ENCODE peak calls at places on chromosomes 7 and 10, in five cellular contexts. Y is GM06990, J is HCT116, C is GM23338, D is Peyer's patch. L is an unnamed sample.
A peak's percentile ranks its signal among the peaks of the same experiment; 100 is the strongest.

GRCh38 chr10:87038786-87039185 is 18.7 kb downstream of the FAM25A start:
- DNase-seq in D (peak; percentile 78), Y (no peak), J (no peak), C (no peak), L (no peak)

GRCh38 chr10:66307826-66308225 is 618.0 kb upstream of the LRRTM3 start:
- DNase-seq in Y (no peak), J (no peak), D (no peak), C (peak; percentile 6), L (no peak)

GRCh38 chr10:58513189-58514101 is 773 bp downstream of the BICC1 start:
- DNase-seq in J (no peak), D (peak; percentile 66), C (peak; percentile 62), Y (peak; percentile 11), L (peak; percentile 65)

GRCh38 chr10:125114761-125115391 is 45.5 kb downstream of the CTBP2 start:
- DNase-seq in D (peak; percentile 15), J (no peak), Y (no peak), C (no peak), L (peak; percentile 46)

GRCh38 chr10:5812283-5813090 is 747 bp downstream of the GDI2 start:
- DNase-seq in J (no peak), D (peak; percentile 71), C (peak; percentile 59), Y (peak; percentile 73), L (peak; percentile 83)

GRCh38 chr7:106515321-106515720 is 145.6 kb downstream of the CCDC71L start:
- DNase-seq in Y (no peak), D (no peak), J (no peak), C (no peak), L (no peak)

GRCh38 chr10:17257466-17258321 is 29.7 kb downstream of the VIM start:
- DNase-seq in D (peak; percentile 75), Y (peak; percentile 10), J (peak; percentile 60), C (peak; percentile 83), L (no peak)

GRCh38 chr10:20006169-20006870 is 190.1 kb downstream of the PLXDC2 start:
- DNase-seq in C (no peak), D (no peak), Y (no peak), J (no peak), L (no peak)

GRCh38 chr10:35447693-35448407 is 111.5 kb downstream of the CCNY start:
- DNase-seq in D (no peak), Y (no peak), C (peak; percentile 53), J (peak; percentile 10), L (no peak)

GRCh38 chr7:17158261-17158660 is 140.2 kb upstream of the AHR start:
- DNase-seq in D (no peak), Y (no peak), J (no peak), C (peak; percentile 12), L (no peak)

GRCh38 chr10:123808286-123808685 is 83.3 kb downstream of the CPXM2 start:
- DNase-seq in C (no peak), Y (no peak), D (no peak), J (no peak), L (no peak)

GRCh38 chr7:157969995-157970394 is 617.6 kb downstream of the PTPRN2 start:
- DNase-seq in D (no peak), J (no peak), C (no peak), Y (no peak), L (no peak)

GRCh38 chr7:116522247-116522646 is 2.6 kb upstream of the CAV1 start:
- DNase-seq in Y (no peak), D (no peak), C (peak; percentile 66), J (peak; percentile 69), L (no peak)

GRCh38 chr7:1721047-1721687 is 51.1 kb downstream of the ELFN1 start:
- DNase-seq in J (no peak), C (no peak), Y (no peak), D (no peak), L (no peak)

GRCh38 chr7:79453266-79453557 is 255 bp downstream of the MAGI2 start:
- DNase-seq in Y (no peak), C (no peak), J (no peak), D (no peak), L (no peak)

GRCh38 chr10:58932126-58932525 is 244.3 kb upstream of the PHYHIPL start:
- DNase-seq in D (no peak), Y (no peak), J (no peak), C (no peak), L (no peak)

GRCh38 chr7:120827719-120828118 is 30.2 kb downstream of the TSPAN12 start:
- DNase-seq in J (no peak), C (no peak), D (no peak), Y (no peak), L (no peak)

GRCh38 chr10:96991313-96991841 is 159.3 kb downstream of the LCOR start:
- DNase-seq in D (no peak), Y (no peak), J (no peak), C (no peak), L (no peak)

GRCh38 chr7:21984042-21984441 is 38.3 kb upstream of the CDCA7L start:
- DNase-seq in D (no peak), C (no peak), Y (no peak), J (no peak), L (no peak)

GRCh38 chr10:16592327-16592854 is 70.7 kb upstream of the C1QL3 start:
- DNase-seq in J (no peak), D (no peak), C (peak; percentile 29), Y (no peak), L (no peak)

GRCh38 chr10:36989233-36989632 is 136.2 kb upstream of the ANKRD30A start:
- DNase-seq in Y (no peak), C (no peak), J (no peak), D (no peak), L (no peak)

GRCh38 chr10:30433779-30434272 is at the start of gene MAP3K8:
- DNase-seq in C (peak; percentile 87), D (peak; percentile 95), Y (peak; percentile 96), J (peak; percentile 71), L (peak; percentile 97)

GRCh38 chr7:88230646-88231045 is 10.8 kb upstream of the SRI start:
- DNase-seq in Y (no peak), D (no peak), J (no peak), C (no peak), L (no peak)

GRCh38 chr10:101818958-101819633 is 852 bp upstream of the OGA start:
- DNase-seq in C (peak; percentile 61), D (no peak), J (no peak), Y (no peak), L (peak; percentile 62)

GRCh38 chr10:11243425-11244222 is 226.0 kb downstream of the CELF2 start:
- DNase-seq in C (no peak), D (no peak), J (no peak), Y (no peak), L (no peak)

GRCh38 chr10:119737827-119738226 is 12.0 kb downstream of the INPP5F start:
- DNase-seq in D (peak; percentile 69), Y (no peak), J (peak; percentile 86), C (peak; percentile 47), L (no peak)

GRCh38 chr7:45241339-45242109 is 83.9 kb downstream of the RAMP3 start:
- DNase-seq in C (no peak), J (no peak), D (no peak), Y (no peak), L (no peak)

GRCh38 chr10:57008189-57008588 is 647.1 kb upstream of the ZWINT start:
- DNase-seq in Y (no peak), C (no peak), J (no peak), D (no peak), L (no peak)

GRCh38 chr10:80201592-80202256 is 3.6 kb downstream of the ANXA11 start:
- DNase-seq in D (no peak), C (no peak), J (no peak), Y (no peak), L (peak; percentile 69)

GRCh38 chr10:80200687-80201086 is 4.7 kb downstream of the ANXA11 start:
- DNase-seq in J (no peak), C (no peak), Y (no peak), D (no peak), L (no peak)

GRCh38 chr10:80199828-80200227 is 5.5 kb downstream of the ANXA11 start:
- DNase-seq in C (peak; percentile 49), Y (no peak), D (peak; percentile 66), J (no peak), L (no peak)

GRCh38 chr10:80197972-80198591 is 7.3 kb downstream of the ANXA11 start:
- DNase-seq in D (no peak), C (no peak), J (no peak), Y (no peak), L (no peak)

DNA sequence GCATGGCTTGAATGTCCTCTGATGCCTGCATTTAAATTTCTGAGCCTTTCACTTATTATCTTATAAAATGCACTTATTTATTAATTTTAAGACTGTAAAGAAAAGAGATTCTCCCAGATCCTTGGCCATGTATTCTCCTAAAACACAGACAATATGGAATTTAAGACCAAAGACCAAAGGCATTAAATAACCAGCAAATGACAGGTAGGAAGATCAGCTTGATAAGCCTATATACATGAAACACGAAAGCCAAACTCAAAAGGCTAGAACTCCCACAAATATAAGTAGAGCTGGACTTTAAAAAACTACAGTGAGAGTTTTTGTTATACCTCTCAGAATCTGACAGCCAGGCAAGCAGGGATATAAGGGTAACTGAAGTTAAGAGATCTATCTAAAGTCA is 5.1 kb downstream of the ANXA11 start:
- DNase-seq in Y (no peak), J (no peak), D (no peak), C (no peak), L (no peak)
- H3K4me3 ChIP-seq in Y (no peak overlapping the region), J (no peak overlapping the region), D (no peak overlapping the region), C (no peak overlapping the region), L (no peak overlapping the region)

DNA sequence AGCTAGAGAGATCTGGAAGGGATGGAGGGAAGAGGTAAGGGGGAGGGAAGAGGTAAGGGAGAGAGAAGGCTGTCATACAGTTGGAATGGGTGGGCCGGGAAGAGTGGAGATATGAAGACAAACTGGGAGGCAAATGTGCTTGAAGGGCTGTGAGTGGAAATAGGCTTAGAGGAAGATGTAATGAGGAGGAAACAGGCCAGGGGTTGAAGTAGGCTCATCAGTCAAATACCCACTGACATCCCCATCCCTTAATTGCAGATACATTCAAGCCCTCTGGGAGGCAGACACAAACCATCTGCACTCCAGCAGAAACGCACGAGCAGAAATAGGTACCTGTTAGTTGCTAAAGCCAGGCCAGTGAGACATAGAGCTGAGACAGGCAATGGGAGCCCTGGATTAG is 2.1 kb downstream of the SYNPO2L start:
- DNase-seq in C (peak; percentile 40), J (no peak), D (no peak), Y (no peak), L (no peak)
- TF ChIP-seq CTCF in C (peak; percentile 15), J (peak; percentile 18), D (no peak), Y (peak; percentile 32), L (no peak)

GRCh38 chr7:73624669-73625001 is 313 bp upstream of the MLXIPL start:
- DNase-seq in D (no peak), J (no peak), Y (no peak), C (no peak), L (no peak)
- H3K4me3 ChIP-seq in D (no peak overlapping the region), J (no peak overlapping the region), Y (no peak overlapping the region), C (peak overlapping the region; percentile 36), L (peak overlapping the region; percentile 56)

GRCh38 chr7:13308423-13308822 is 621.0 kb downstream of the ARL4A start:
- DNase-seq in C (no peak), D (no peak), J (no peak), Y (no peak), L (no peak)

GRCh38 chr7:13312327-13312726 is 624.9 kb downstream of the ARL4A start:
- DNase-seq in D (no peak), J (peak; percentile 6), C (peak; percentile 75), Y (no peak), L (no peak)

DNA sequence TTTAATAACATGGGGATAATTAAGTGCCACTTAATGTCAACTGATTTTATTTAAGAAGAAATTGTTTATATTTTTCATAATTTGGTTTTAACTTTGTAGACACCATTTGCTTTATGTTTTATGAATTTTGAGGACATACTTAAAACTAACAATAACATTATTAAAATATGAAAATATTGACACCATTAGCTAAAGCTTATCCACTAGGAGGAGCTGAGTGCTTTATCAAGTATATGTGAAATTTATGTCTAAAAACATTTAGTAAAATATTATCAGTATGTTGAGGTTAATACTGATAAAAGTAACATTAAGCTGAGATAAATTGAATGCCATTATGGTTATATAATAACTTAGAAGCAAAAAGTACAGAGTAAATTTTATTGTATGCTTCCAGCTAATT is 622.1 kb downstream of the ARL4A start:
- DNase-seq in D (no peak), Y (no peak), J (no peak), C (no peak), L (no peak)
- TF ChIP-seq CTCF in D (no peak), Y (no peak), J (no peak), C (no peak), L (no peak)